ENCODE peak calls at places on chromosomes 12 and 14, in nine cellular contexts. N is CD8-positive, alpha-beta memory T cell; H is fibroblast of lung; M is PC-3; T is transverse colon; Q is ascending aorta; A is stomach; C is GM23248; I is pancreas. R is an unnamed sample.

GRCh38 chr14:33563492-33563891 is 387.4 kb downstream of the EGLN3 start:
- DNase-seq in N (no peak), H (no peak), M (peak; percentile 28), T (no peak), Q (no peak), A (no peak), C (no peak), I (no peak), R (no peak)

GRCh38 chr12:108616941-108617858 is 16.5 kb downstream of the SELPLG start:
- DNase-seq in N (peak; percentile 62), H (no peak), M (no peak), T (peak; percentile 33), Q (no peak), A (no peak), C (no peak), I (no peak), R (peak; percentile 60)

GRCh38 chr14:94945615-94946014 is 175.7 kb upstream of the GSC start:
- DNase-seq in N (peak; percentile 35), H (no peak), M (no peak), T (no peak), Q (no peak), A (no peak), C (no peak), I (no peak), R (no peak)

GRCh38 chr12:10716277-10716676 is 6.8 kb downstream of the YBX3 start:
- DNase-seq in N (no peak), H (no peak), M (no peak), T (no peak), Q (no peak), A (no peak), C (peak; percentile 20), I (no peak), R (no peak)

GRCh38 chr14:22502007-22502406 is 87.0 kb downstream of the DAD1 start:
- DNase-seq in N (no peak), H (no peak), M (peak; percentile 39), T (no peak), Q (no peak), A (no peak), C (no peak), I (no peak), R (no peak)

GRCh38 chr12:68957273-68957672 is 24.3 kb upstream of the CPM start:
- DNase-seq in N (no peak), H (no peak), M (no peak), T (no peak), Q (no peak), A (no peak), C (peak; percentile 39), I (no peak), R (no peak)

GRCh38 chr12:3532931-3533702 is 42.1 kb downstream of the PRMT8 start:
- DNase-seq in N (no peak), H (no peak), M (no peak), T (no peak), Q (no peak), A (no peak), C (no peak), I (no peak), R (no peak)

GRCh38 chr12:67827820-67828383 is 161.3 kb upstream of the IFNG-AS1 start:
- DNase-seq in N (no peak), H (peak; percentile 86), M (peak; percentile 95), T (peak; percentile 32), Q (peak; percentile 78), A (no peak), C (peak; percentile 98), I (no peak), R (no peak)

GRCh38 chr12:32051511-32052299 is 54.9 kb upstream of the BICD1 start:
- DNase-seq in N (no peak), H (peak; percentile 79), M (peak; percentile 95), T (no peak), Q (no peak), A (no peak), C (peak; percentile 95), I (no peak), R (no peak)

GRCh38 chr12:124057691-124058090 is 84.7 kb downstream of the ZNF664 start:
- DNase-seq in N (no peak), H (no peak), M (no peak), T (no peak), Q (no peak), A (no peak), C (no peak), I (no peak), R (no peak)

GRCh38 chr12:57127710-57128518 is at the start of gene LRP1:
- DNase-seq in N (peak; percentile 74), H (peak; percentile 89), M (peak; percentile 79), T (peak; percentile 88), Q (peak; percentile 90), A (peak; percentile 83), C (peak; percentile 91), I (peak; percentile 74), R (peak; percentile 68)

GRCh38 chr14:67541448-67542387 is 8.6 kb downstream of the PLEKHH1 start:
- DNase-seq in N (no peak), H (no peak), M (no peak), T (peak; percentile 86), Q (no peak), A (peak; percentile 76), C (no peak), I (peak; percentile 64), R (peak; percentile 15)

GRCh38 chr12:52087961-52088820 is 8.7 kb downstream of the SMIM41 start:
- DNase-seq in N (no peak), H (no peak), M (no peak), T (no peak), Q (peak; percentile 56), A (no peak), C (no peak), I (no peak), R (no peak)

GRCh38 chr12:73952304-73952703 is 585.3 kb upstream of the ATXN7L3B start:
- DNase-seq in N (no peak), H (no peak), M (no peak), T (no peak), Q (no peak), A (no peak), C (no peak), I (no peak), R (no peak)

GRCh38 chr12:73947627-73948026 is 590.0 kb upstream of the ATXN7L3B start:
- DNase-seq in N (no peak), H (no peak), M (no peak), T (no peak), Q (no peak), A (no peak), C (no peak), I (no peak), R (no peak)

DNA sequence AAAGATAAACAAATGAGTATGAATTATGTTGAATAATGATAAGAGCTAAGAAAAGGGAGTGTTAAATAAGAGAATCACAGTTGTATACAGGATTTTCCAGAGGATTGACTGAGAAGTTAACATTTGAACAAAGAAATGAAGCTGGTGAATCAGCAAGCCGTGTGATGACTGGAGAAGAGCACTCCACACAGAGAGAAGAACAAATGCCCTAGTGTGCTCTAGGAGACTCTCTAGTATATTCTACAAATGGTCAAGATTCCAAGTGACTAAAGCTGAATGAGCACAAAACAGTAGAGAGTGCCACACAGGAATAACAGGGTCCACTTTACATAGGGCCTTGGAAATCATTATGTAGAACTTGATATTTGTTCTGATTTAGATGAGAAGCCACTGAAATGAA is 587.1 kb upstream of the ATXN7L3B start:
- DNase-seq in N (no peak), H (no peak), M (no peak), T (no peak), Q (no peak), A (no peak), C (no peak), I (no peak), R (no peak)
- H3K4me3 ChIP-seq in N (no peak overlapping the region), H (no peak overlapping the region), M (no peak overlapping the region), T (no peak overlapping the region), Q (no peak overlapping the region), A (no peak overlapping the region), C (no peak overlapping the region), I (no peak overlapping the region), R (no peak overlapping the region)

GRCh38 chr12:6451348-6452244 is at the start of gene TAPBPL:
- DNase-seq in N (peak; percentile 89), H (peak; percentile 83), M (no peak), T (peak; percentile 89), Q (peak; percentile 91), A (peak; percentile 81), C (peak; percentile 87), I (peak; percentile 80), R (peak; percentile 95)
- H3K4me1 ChIP-seq in N (peaks cover 59% of the 10 kb centered on the region), H (peaks cover 12% of the 10 kb centered on the region), M (peaks cover 8% of the 10 kb centered on the region), T (peaks cover 16% of the 10 kb centered on the region), Q (peaks cover 6% of the 10 kb centered on the region), A (peaks cover 35% of the 10 kb centered on the region), C (peaks cover 13% of the 10 kb centered on the region), I (no peaks in the 10 kb centered on the region), R (peaks cover 75% of the 10 kb centered on the region)

GRCh38 chr12:40216516-40217288 is 8.1 kb upstream of the LRRK2 start:
- DNase-seq in N (no peak), H (no peak), M (no peak), T (no peak), Q (no peak), A (no peak), C (no peak), I (no peak), R (no peak)
- H3K27ac ChIP-seq in N (no peak overlapping the region), H (no peak overlapping the region), M (no peak overlapping the region), T (no peak overlapping the region), Q (no peak overlapping the region), A (no peak overlapping the region), C (no peak overlapping the region), I (no peak overlapping the region), R (no peak overlapping the region)

GRCh38 chr12:77099799-77100198 is 34.4 kb upstream of the E2F7 start:
- DNase-seq in N (no peak), H (no peak), M (no peak), T (no peak), Q (no peak), A (no peak), C (no peak), I (no peak), R (no peak)
- H3K4me3 ChIP-seq in N (no peak overlapping the region), H (no peak overlapping the region), M (no peak overlapping the region), T (no peak overlapping the region), Q (no peak overlapping the region), A (no peak overlapping the region), C (no peak overlapping the region), I (no peak overlapping the region), R (no peak overlapping the region)

DNA sequence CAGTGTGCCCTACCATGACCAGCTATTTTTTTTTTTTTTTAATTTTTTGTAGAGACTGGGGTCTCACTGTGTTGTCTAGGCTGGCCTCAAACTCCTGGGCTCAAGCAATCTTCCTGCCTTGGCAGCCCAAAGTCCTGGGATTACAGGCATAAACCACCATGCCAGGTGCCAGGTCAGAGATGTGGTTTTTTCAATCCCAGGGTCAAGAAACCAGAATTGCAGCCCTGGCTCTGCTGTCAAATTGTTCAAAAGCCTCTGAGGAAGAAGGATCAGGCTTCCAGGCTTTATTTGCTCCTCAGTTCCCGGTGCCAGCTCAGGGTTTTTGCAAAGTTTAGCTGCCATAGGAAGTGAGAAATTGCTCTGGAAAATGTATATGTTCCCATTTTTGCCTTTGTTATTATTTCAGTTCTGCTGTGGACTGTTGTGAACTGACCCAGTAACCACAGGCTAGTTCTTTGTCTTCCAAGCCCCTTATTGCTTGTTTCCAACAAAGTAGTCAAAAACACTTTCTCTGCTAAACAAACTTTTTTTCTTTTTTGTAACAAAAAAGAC is 28.7 kb downstream of the WNT5B start:
- DNase-seq in N (no peak), H (peak; percentile 33), M (no peak), T (no peak), Q (no peak), A (peak; percentile 63), C (no peak), I (no peak), R (no peak)
- H3K4me1 ChIP-seq in N (no peaks in the 10 kb centered on the region), H (no peaks in the 10 kb centered on the region), M (no peaks in the 10 kb centered on the region), T (peaks cover 5% of the 10 kb centered on the region), Q (no peaks in the 10 kb centered on the region), A (peaks cover 24% of the 10 kb centered on the region), C (peaks cover 5% of the 10 kb centered on the region), I (peaks cover 30% of the 10 kb centered on the region), R (peaks cover 3% of the 10 kb centered on the region)

R was measured in CD4-positive, CD25-positive, alpha-beta regulatory T cell.